ENCODE peak calls at places on chromosomes 11 and 22, in seven cellular contexts. W, K, R, U, N, J and I are unnamed samples.
A peak's percentile ranks its signal among the peaks of the same experiment; 100 is the strongest.

GRCh38 chr11:78902771-78903507 is 328.3 kb upstream of the NARS2 start:
- DNase-seq in R (no peak), J (no peak), N (no peak), W (peak; percentile 13), U (peak; percentile 2), K (no peak), I (no peak)

GRCh38 chr11:116276051-116277044 is 496.4 kb downstream of the BUD13 start:
- DNase-seq in W (peak; percentile 79), R (peak; percentile 30), N (peak; percentile 17), U (peak; percentile 84), J (peak; percentile 83), K (peak; percentile 67), I (peak; percentile 87)

GRCh38 chr11:16184588-16184987 is 171.8 kb downstream of the SOX6 start:
- DNase-seq in U (no peak), R (peak; percentile 92), W (no peak), N (peak; percentile 76), K (peak; percentile 94), J (no peak), I (no peak)

GRCh38 chr11:83249972-83250593 is 36.1 kb downstream of the CCDC90B start:
- DNase-seq in J (peak; percentile 51), W (peak; percentile 52), K (peak; percentile 24), N (peak; percentile 20), R (peak; percentile 69), U (peak; percentile 13), I (no peak)

GRCh38 chr11:126426820-126427749 is 71.6 kb downstream of the ST3GAL4 start:
- DNase-seq in W (no peak), N (no peak), J (no peak), R (no peak), K (no peak), U (no peak), I (no peak)

GRCh38 chr11:44018127-44018521 is 29.7 kb upstream of the ACCSL start:
- DNase-seq in N (no peak), U (no peak), J (no peak), R (no peak), W (no peak), K (no peak), I (no peak)

GRCh38 chr11:66970808-66971442 is 4.2 kb upstream of the C11orf86 start:
- DNase-seq in R (peak; percentile 100), K (peak; percentile 95), W (no peak), J (peak; percentile 8), N (peak; percentile 99), U (peak; percentile 80), I (no peak)

GRCh38 chr11:911031-911889 is 650 bp upstream of the CHID1 start:
- DNase-seq in J (no peak), W (peak; percentile 69), U (no peak), K (no peak), N (peak; percentile 38), R (peak; percentile 64), I (peak; percentile 86)

GRCh38 chr22:19696504-19697276 is 17.6 kb upstream of the SEPTIN5 start:
- DNase-seq in W (peak; percentile 14), K (no peak), U (peak; percentile 63), R (no peak), N (no peak), J (peak; percentile 65), I (no peak)

GRCh38 chr22:37267128-37267587 is 15.2 kb upstream of the CYTH4 start:
- DNase-seq in U (no peak), R (no peak), N (no peak), K (no peak), J (peak; percentile 91), W (peak; percentile 66), I (no peak)
- H3K9ac ChIP-seq in U (no peak overlapping the region), R (peak overlapping the region; percentile 59), N (peak overlapping the region; percentile 1), K (peak overlapping the region; percentile 29), J (peak overlapping the region; percentile 49), W (no peak overlapping the region), I (no peak overlapping the region)

GRCh38 chr22:42604403-42604802 is 10.3 kb downstream of the POLDIP3 start:
- DNase-seq in J (no peak), W (no peak), U (no peak), K (no peak), N (no peak), R (peak; percentile 28), I (no peak)

GRCh38 chr22:42596863-42597530 is 17.7 kb downstream of the POLDIP3 start:
- DNase-seq in R (no peak), W (no peak), J (no peak), N (no peak), K (no peak), U (no peak), I (no peak)

GRCh38 chr22:42603427-42603826 is 11.3 kb downstream of the POLDIP3 start:
- DNase-seq in J (no peak), U (no peak), N (no peak), W (no peak), R (no peak), K (no peak), I (no peak)

GRCh38 chr22:42602470-42602869 is 12.2 kb downstream of the POLDIP3 start:
- DNase-seq in W (no peak), U (no peak), K (no peak), R (no peak), J (no peak), N (no peak), I (no peak)

DNA sequence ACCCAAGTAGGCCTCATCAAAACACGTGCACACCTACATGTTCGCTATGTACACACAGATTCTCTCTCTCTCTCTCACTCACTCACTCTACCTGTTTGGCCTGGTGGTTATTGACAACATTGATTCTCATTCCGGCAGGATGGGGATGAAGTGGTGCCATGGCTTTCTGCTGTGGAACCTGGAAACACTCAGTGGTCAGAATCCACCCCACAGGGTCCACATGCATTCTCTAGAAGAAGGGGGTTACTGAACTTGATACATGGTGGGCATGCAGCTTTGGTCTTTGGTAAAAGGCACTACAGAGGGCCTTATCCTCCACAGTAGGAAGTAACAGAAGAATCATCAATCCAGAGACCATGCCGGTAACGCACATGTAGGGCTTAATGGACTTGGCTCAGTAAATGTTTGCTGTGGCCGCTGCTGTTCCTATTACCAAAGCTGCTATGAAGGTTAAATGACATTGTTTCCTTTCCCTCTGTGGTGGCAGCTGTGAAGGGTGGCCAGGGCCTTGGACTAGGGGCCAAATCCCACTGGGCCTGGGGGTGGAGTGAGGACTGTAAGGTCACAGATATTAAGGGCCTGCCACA is 12.7 kb downstream of the POLDIP3 start:
- DNase-seq in U (no peak), R (no peak), K (peak; percentile 73), N (no peak), W (no peak), J (no peak), I (no peak)
- H3K36me3 ChIP-seq in U (peaks cover 39% of the 10 kb centered on the region), R (peaks cover 40% of the 10 kb centered on the region), K (peaks cover 23% of the 10 kb centered on the region), N (peaks cover 21% of the 10 kb centered on the region), W (peaks cover 71% of the 10 kb centered on the region), J (peaks cover 21% of the 10 kb centered on the region), I (peaks cover 40% of the 10 kb centered on the region)

DNA sequence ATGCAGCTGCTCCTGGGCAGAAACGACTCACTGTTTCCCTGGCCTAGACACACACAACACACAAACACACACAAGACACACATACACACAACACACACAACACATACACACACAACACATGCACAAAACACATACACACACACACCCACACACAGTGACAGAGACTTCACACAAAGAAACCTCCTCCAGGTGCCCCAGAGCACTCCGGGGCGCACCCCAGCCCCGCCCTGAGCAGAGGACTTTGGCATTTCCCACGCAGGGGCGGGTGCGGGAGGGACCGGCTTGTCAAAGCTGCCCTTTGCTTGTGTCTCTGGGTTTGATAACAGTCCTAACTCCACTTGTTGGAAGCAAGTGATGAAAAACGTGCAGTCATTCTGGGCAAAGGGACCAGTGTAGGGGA is 6.5 kb downstream of the APOBEC3A start:
- DNase-seq in N (no peak), R (no peak), W (no peak), K (peak; percentile 68), J (no peak), U (no peak), I (peak; percentile 57)
- H3K4me1 ChIP-seq in N (no peaks in the 10 kb centered on the region), R (no peaks in the 10 kb centered on the region), W (peaks cover 37% of the 10 kb centered on the region), K (peaks cover 26% of the 10 kb centered on the region), J (no peaks in the 10 kb centered on the region), U (no peaks in the 10 kb centered on the region), I (no peaks in the 10 kb centered on the region)

DNA sequence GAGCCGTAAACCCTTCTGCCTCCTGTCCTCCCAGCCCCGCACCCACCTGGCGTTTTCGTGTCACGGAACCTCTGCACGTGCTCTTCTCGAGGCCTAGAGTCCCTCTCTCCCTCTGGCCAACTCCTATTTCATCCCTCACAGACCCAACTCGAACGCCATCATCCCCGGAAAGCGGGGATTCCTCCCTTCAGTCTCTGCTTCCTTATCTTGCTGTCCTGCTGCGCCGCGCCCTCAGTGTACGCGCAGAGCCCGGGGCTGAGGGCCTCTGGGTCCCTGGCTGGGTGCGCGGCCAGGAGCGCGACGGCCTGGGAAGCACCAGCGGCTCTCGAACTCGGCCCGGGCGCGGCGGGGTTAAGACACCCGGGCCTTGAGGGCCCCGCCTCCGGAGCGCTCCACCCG is 472 bp upstream of the ATG16L2 start:
- DNase-seq in U (peak; percentile 83), J (peak; percentile 91), N (peak; percentile 85), R (peak; percentile 66), W (peak; percentile 85), K (peak; percentile 65), I (no peak)
- H3K9ac ChIP-seq in U (peak overlapping the region; percentile 64), J (peak overlapping the region; percentile 97), N (peak overlapping the region; percentile 86), R (peak overlapping the region; percentile 95), W (peak overlapping the region; percentile 78), K (peak overlapping the region; percentile 91), I (peak overlapping the region; percentile 28)

DNA sequence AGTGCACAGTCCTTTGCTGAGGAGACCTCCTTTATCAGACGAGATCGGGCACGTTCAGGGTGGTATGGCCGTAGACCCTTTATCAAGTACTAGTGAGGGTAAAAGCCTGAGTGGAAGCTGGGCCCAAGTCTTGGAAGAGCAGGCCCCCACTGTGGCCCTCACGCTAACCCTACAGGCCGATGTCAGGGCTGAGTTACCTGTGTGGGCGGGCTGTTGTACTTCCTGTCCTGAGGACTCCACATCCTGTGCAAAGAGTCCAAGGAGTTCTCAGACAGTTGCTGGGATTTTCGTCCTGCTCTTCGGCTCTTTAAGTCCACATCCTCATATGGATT is 34.9 kb downstream of the RPL27A start:
- DNase-seq in U (no peak), N (no peak), K (no peak), W (no peak), J (no peak), R (no peak), I (no peak)
- H3K36me3 ChIP-seq in U (peaks cover 32% of the 10 kb centered on the region), N (peaks cover 3% of the 10 kb centered on the region), K (no peaks in the 10 kb centered on the region), W (no peaks in the 10 kb centered on the region), J (peaks cover 25% of the 10 kb centered on the region), R (peaks cover 34% of the 10 kb centered on the region), I (peaks cover 8% of the 10 kb centered on the region)